ENCODE peak calls at places on chromosomes 11 and 22, in eight cellular contexts. P is adipocyte, S is neuronal stem cell, X is mammary epithelial cell, I is fibroblast of lung, A is MM.1S, V is kidney, W is PC-3. B is an unnamed sample.

GRCh38 chr11:976431-977160 is 50.9 kb downstream of the AP2A2 start:
- DNase-seq in A (no peak), S (no peak), W (no peak), V (no peak), X (peak), P (no peak), I (peak), B (no peak)

GRCh38 chr11:69942333-69942820 is 123.2 kb upstream of the FGF3 start:
- DNase-seq in W (no peak), X (no peak), P (no peak), V (peak), I (no peak), S (no peak), A (no peak), B (no peak)

GRCh38 chr11:89182773-89183172 is 5.1 kb downstream of the TYR start:
- DNase-seq in V (no peak), I (peak), A (no peak), S (no peak), W (no peak), X (no peak), P (peak), B (no peak)

GRCh38 chr22:50701428-50702154 is 29.0 kb downstream of the SHANK3 start:
- DNase-seq in S (no peak), V (peak), W (no peak), A (no peak), P (no peak), X (no peak), I (no peak), B (no peak)

GRCh38 chr11:96207459-96208449 is 135.2 kb downstream of the MAML2 start:
- DNase-seq in A (peak), W (peak), S (no peak), P (peak), I (no peak), V (no peak), X (peak), B (no peak)

GRCh38 chr22:36238348-36239149 is 778 bp downstream of the APOL2 start:
- DNase-seq in S (no peak), W (no peak), X (no peak), P (peak), A (peak), I (no peak), V (peak), B (no peak)

GRCh38 chr11:578276-579035 is 2.2 kb downstream of the PHRF1 start:
- DNase-seq in V (no peak), I (no peak), S (no peak), A (peak), P (no peak), W (no peak), X (peak), B (no peak)

GRCh38 chr11:65915821-65916251 is 3.0 kb downstream of the C11orf68 start:
- DNase-seq in S (no peak), P (peak), X (peak), A (no peak), I (peak), W (peak), V (peak), B (no peak)

GRCh38 chr11:6570691-6571427 is 32.6 kb downstream of the RRP8 start:
- DNase-seq in P (no peak), I (no peak), X (no peak), A (no peak), W (no peak), S (no peak), V (peak), B (no peak)

GRCh38 chr11:12502950-12503579 is 125.7 kb downstream of the PARVA start:
- DNase-seq in X (no peak), W (peak), S (no peak), P (no peak), V (peak), I (peak), A (no peak), B (no peak)

DNA sequence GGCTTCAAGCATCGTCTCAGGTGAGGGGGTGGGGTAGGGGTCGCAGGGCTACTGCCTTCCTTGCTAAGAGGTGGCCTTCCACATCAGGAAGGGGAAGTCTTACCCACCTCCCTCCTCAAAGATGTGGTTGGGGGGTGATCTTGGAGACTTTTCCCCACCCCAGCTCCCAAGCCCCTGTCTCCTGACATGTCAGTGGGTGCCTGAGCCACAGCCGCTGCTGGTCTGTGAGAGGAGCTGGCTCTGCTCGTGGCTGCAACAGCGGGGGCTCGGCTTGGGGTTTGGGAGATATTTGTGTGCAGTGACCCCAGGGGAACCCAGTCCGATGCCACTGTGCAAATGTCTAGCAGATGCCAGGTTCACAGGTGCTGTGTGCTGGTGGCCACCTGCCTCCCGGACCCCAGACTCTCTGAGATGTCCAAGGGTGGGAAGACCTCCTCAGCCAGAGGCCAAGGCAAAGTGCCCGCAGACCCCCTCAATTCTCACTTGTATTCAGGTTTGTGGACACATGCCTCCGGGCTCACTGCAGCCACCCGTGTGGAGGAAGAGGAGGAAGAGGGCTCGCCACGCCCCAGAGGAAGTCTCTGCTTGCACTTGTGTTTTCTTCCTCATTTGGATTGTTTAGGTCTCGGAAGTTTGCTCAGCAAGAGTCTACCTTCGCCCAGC is 1.9 kb downstream of the KCNQ1 start:
- DNase-seq in S (no peak), P (no peak), W (no peak), I (no peak), X (no peak), A (no peak), V (peak), B (no peak)
- H3K4me3 ChIP-seq in S (no peak), P (no peak), W (no peak), I (no peak), X (no peak), A (peak), V (peak), B (no peak)

GRCh38 chr11:42812408-42812807 is 499.4 kb upstream of the API5 start:
- DNase-seq in V (no peak), I (no peak), S (no peak), W (no peak), P (no peak), A (no peak), X (no peak), B (no peak)
- H3K9ac ChIP-seq in V (no peak), I (no peak), S (no peak), W (no peak), P (no peak), A (no peak), X (no peak), B (no peak)

DNA sequence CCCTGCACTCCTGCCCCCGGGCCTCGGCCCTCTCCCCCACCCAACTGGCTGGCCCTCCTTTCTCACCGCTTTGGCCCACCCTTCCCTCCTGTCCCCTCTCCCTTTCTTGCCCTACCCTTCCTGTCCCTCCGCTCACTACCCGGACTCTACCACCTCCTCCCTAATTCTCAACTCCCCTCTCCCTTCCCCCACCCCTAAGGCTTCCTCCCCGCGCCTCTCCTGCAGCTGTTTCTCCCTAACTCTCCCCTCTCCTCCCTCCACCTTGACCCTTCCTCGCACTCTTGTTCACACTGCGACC is 416 bp downstream of the SLC15A3 start:
- DNase-seq in W (no peak), P (peak), S (no peak), A (no peak), X (no peak), I (no peak), V (no peak), B (no peak)
- H3K4me3 ChIP-seq in W (no peak), P (peak), S (peak), A (peak), X (no peak), I (peak), V (peak), B (peak)

GRCh38 chr11:130533113-130533803 is 84.8 kb downstream of the ADAMTS15 start:
- DNase-seq in P (no peak), A (no peak), I (no peak), V (no peak), W (no peak), S (no peak), X (no peak), B (no peak)
- H3K9ac ChIP-seq in P (no peak), A (no peak), I (no peak), V (no peak), W (no peak), S (no peak), X (no peak), B (no peak)

DNA sequence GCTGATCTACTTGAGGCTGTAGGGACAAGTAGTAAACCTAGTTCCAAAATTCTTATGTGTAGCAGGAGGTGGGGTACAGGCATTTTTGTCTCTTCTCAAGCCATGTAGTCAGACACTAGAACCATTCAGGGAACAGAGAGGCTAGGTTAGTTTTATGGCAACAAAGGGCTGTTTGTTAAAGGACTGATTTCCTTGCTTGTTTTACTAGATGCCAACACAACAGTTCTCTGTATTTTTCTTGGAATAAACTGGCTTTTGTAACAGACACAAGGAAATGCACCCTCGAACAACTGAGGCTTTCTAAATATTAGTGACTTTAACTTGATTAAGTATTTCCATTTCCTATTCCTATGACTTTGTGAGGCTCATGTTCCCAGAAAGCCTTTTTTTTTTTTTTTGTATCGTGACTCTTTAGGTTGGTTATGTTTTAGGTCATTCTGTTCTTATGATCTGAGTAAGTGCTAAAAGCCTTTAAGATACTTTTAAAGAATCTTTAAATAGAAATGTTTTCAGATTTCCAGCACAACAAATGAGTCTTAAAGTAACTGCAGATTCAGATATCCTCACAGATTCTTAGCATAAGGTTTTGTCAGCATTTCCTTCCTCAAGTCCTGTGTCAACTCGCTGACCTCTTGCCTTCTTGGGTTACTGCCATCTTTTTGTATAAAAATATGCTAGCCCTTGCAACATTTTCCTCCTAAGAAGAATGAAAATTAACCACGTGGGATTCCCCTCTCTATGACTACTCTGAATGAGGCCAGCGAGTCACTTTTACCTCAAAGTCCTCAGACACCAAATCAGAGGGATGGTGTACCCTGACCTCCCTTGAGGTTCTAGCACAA is 92.5 kb downstream of the CCDC83 start:
- DNase-seq in P (peak), A (peak), I (peak), W (peak), S (no peak), V (no peak), X (peak), B (no peak)
- H3K4me3 ChIP-seq in P (peak), A (no peak), I (no peak), W (no peak), S (no peak), V (no peak), X (no peak), B (no peak)

DNA sequence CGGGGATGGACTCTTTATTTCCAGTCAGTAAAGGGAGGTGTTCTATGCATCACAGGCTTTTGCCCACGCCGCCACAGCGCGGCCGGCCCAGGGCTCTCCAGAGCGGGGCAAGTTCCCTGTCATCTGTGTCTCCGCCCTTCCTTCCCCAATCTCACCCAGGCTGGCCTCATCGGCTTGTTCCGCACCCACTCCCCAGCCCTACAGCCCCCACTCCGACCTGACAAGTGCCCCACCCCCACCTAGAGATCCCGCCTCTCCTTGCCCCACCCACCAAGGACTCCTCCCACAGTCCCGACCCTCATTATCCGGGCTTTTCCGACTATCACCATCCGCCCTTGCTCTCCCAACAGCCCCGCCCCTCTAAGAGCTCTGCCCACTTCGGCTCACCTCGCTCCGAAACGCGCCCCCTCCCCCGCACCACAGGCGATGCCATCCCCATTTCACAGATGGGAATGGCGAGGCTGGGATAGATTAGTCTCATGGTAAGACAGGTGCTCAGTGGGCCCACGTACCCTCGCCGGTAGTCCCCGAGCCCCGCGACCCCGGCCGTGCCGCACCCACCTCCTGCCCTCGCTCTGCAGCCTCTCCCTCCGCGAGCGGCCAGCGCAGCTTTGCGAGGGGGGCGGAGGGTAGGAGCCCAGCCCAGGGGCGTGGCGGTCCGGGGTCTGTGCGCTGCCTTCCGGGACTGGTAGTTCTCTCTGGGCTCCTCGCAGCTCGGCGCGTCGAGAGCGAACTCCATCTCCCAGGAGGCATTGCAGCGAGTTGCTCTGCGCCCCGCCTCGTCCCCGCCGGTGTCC is at the start of gene KCTD21:
- DNase-seq in A (peak), I (peak), V (peak), S (peak), P (peak), X (peak), W (peak), B (peak)
- H3K9ac ChIP-seq in A (peak), I (peak), V (peak), S (peak), P (peak), X (peak), W (peak), B (peak)

GRCh38 chr11:58675344-58676155 is 53.1 kb downstream of the CNTF start:
- DNase-seq in W (peak), X (peak), I (peak), S (peak), V (peak), P (peak), A (peak), B (peak)

GRCh38 chr11:58674609-58675008 is 52.1 kb downstream of the CNTF start:
- DNase-seq in W (no peak), P (no peak), X (no peak), I (no peak), A (no peak), S (no peak), V (no peak), B (no peak)

GRCh38 chr11:58676563-58677135 is 54.2 kb downstream of the CNTF start:
- DNase-seq in I (no peak), A (no peak), V (no peak), X (no peak), S (no peak), W (no peak), P (no peak), B (no peak)

GRCh38 chr11:58671946-58672345 is 49.5 kb downstream of the CNTF start:
- DNase-seq in V (no peak), X (no peak), I (no peak), A (no peak), P (no peak), W (no peak), S (no peak), B (no peak)
- H3K4me3 ChIP-seq in V (no peak), X (no peak), I (no peak), A (no peak), P (no peak), W (no peak), S (no peak), B (no peak)

GRCh38 chr11:44609028-44609782 is 43.7 kb downstream of the CD82 start:
- DNase-seq in S (no peak), X (no peak), A (no peak), W (no peak), I (no peak), V (no peak), P (no peak), B (no peak)
- H3K9ac ChIP-seq in S (no peak), X (no peak), A (no peak), W (no peak), I (no peak), V (no peak), P (no peak), B (no peak)

B was measured in neural progenitor cell.